ENCODE peak calls at places on chromosomes 7 and 10, in eight cellular contexts. R, F, M, Q, T, C, L and I are unnamed samples.

GRCh38 chr10:91635401-91636400 is 2.8 kb upstream of the PPP1R3C start:
- DNase-seq in R (peak; percentile 84), F (no peak), M (no peak), Q (no peak), T (no peak), C (peak; percentile 88), L (no peak), I (peak; percentile 53)

GRCh38 chr7:100649826-100650565 is 6.3 kb downstream of the ACTL6B start:
- DNase-seq in R (no peak), F (no peak), M (no peak), Q (no peak), T (no peak), C (no peak), L (no peak), I (no peak)

GRCh38 chr10:77857272-77857671 is 69.3 kb downstream of the DLG5 start:
- DNase-seq in R (no peak), F (no peak), M (no peak), Q (no peak), T (peak; percentile 82), C (no peak), L (no peak), I (no peak)

GRCh38 chr7:100003711-100004661 is 11.4 kb upstream of the ZKSCAN1 start:
- DNase-seq in R (no peak), F (no peak), M (no peak), Q (no peak), T (peak; percentile 69), C (no peak), L (no peak), I (no peak)

GRCh38 chr7:44375236-44375699 is 49.9 kb upstream of the CAMK2B start:
- DNase-seq in R (no peak), F (no peak), M (no peak), Q (no peak), T (no peak), C (no peak), L (no peak), I (no peak)

GRCh38 chr10:130686680-130687300 is 550.6 kb downstream of the GLRX3 start:
- DNase-seq in R (no peak), F (no peak), M (no peak), Q (no peak), T (no peak), C (no peak), L (no peak), I (no peak)

GRCh38 chr10:6924166-6924565 is 344.1 kb upstream of the PRKCQ start:
- DNase-seq in R (peak; percentile 62), F (no peak), M (no peak), Q (no peak), T (no peak), C (peak; percentile 65), L (no peak), I (no peak)

GRCh38 chr10:68086011-68086410 is 10.9 kb upstream of the HERC4 start:
- DNase-seq in R (no peak), F (no peak), M (no peak), Q (no peak), T (no peak), C (no peak), L (no peak), I (no peak)

GRCh38 chr10:46293832-46294640 is 7.2 kb downstream of the ANTXRL start:
- DNase-seq in R (no peak), F (no peak), M (no peak), Q (no peak), T (peak; percentile 48), C (no peak), L (no peak), I (no peak)

GRCh38 chr7:7772385-7772784 is 54.0 kb upstream of the RPA3 start:
- DNase-seq in R (peak; percentile 66), F (no peak), M (no peak), Q (no peak), T (no peak), C (peak; percentile 44), L (no peak), I (no peak)

GRCh38 chr7:73841689-73842247 is 548 bp downstream of the METTL27 start:
- DNase-seq in R (no peak), F (no peak), M (peak; percentile 68), Q (no peak), T (no peak), C (no peak), L (no peak), I (no peak)

GRCh38 chr7:119935418-119936025 is 337.5 kb upstream of the KCND2 start:
- DNase-seq in R (peak; percentile 65), F (no peak), M (no peak), Q (peak; percentile 15), T (no peak), C (peak; percentile 79), L (no peak), I (no peak)

GRCh38 chr7:130566168-130566897 is 74.4 kb downstream of the MEST start:
- DNase-seq in R (peak; percentile 32), F (no peak), M (peak; percentile 81), Q (no peak), T (no peak), C (peak; percentile 62), L (no peak), I (no peak)

GRCh38 chr10:46998192-46998591 is 87.0 kb downstream of the PTPN20 start:
- DNase-seq in R (no peak), F (no peak), M (no peak), Q (no peak), T (no peak), C (no peak), L (no peak), I (no peak)

GRCh38 chr10:90579602-90580242 is 278.1 kb downstream of the HTR7 start:
- DNase-seq in R (peak; percentile 52), F (no peak), M (no peak), Q (no peak), T (no peak), C (peak; percentile 60), L (no peak), I (no peak)

GRCh38 chr10:99975106-99975829 is 34.5 kb downstream of the DNMBP start:
- DNase-seq in R (no peak), F (no peak), M (no peak), Q (no peak), T (no peak), C (no peak), L (no peak), I (no peak)

GRCh38 chr10:99976886-99977391 is 32.8 kb downstream of the DNMBP start:
- DNase-seq in R (peak; percentile 96), F (no peak), M (no peak), Q (peak; percentile 78), T (no peak), C (peak; percentile 98), L (no peak), I (no peak)

GRCh38 chr10:99975942-99976809 is 33.6 kb downstream of the DNMBP start:
- DNase-seq in R (peak; percentile 75), F (no peak), M (no peak), Q (no peak), T (no peak), C (peak; percentile 97), L (no peak), I (no peak)

GRCh38 chr10:99977916-99978315 is 31.8 kb downstream of the DNMBP start:
- DNase-seq in R (no peak), F (no peak), M (no peak), Q (no peak), T (no peak), C (no peak), L (no peak), I (no peak)

GRCh38 chr10:99973190-99973589 is 36.6 kb downstream of the DNMBP start:
- DNase-seq in R (no peak), F (no peak), M (no peak), Q (no peak), T (no peak), C (peak; percentile 49), L (no peak), I (no peak)
- TF ChIP-seq CTCF in R (peak; percentile 44), F (peak; percentile 35), M (peak; percentile 28), Q (peak; percentile 53), T (peak; percentile 9), C (peak; percentile 26), L (no peak), I (no peak)

DNA sequence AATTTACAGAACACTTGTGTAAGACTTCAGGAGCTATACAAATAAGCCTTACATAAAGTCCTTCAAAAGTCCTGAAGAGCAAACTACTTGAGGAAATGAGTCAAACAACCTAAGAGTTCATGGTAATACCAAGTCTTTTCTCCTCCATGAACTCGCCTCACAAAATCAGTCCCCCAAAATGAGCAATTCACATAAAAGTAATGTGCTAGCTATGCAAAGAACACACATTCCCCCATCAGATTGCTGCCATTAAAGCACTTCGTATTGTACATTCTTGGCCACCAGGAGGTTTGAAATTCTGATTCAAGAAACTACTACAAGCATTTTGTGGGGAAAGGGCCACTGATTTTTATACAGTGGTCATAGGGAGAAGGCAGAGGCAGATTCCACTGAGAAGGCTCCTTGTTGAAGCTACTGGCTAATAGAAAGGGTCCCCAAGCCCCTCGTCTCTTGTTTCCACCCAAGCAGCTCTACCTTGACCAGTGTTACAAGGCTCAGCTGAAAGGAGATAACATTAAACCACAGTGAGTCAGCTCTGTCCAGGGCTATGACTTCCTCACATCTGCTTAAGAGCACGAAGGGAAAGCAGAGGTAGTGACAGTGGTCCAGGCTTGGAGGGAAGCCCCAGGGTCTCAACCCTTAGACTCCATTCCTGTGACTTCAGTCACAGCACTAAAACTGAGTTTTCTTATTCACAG is 115.2 kb upstream of the CDK1 start:
- DNase-seq in R (peak; percentile 65), F (no peak), M (no peak), Q (no peak), T (no peak), C (peak; percentile 5), L (no peak), I (no peak)
- TF ChIP-seq CTCF in R (no peak), F (no peak), M (no peak), Q (no peak), T (no peak), C (no peak), L (no peak), I (no peak)

DNA sequence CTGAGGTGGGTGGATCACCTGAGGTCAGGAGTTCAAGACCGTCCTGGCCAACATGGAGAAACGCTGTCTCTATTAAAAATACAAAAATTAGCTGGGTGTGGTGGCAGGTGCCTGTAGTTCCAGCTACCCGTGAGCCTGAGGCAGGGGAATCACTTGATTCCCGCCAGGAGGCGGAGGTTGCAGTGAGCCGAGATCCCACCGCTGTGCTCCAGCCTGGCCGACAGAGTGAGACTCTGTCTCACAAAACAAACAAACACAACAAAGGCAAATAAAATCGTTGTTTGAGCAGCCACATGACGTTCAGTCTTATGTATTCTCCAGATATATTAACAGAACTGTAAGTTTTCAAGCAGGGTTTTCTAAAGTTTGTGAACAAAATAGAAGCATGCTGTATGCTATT is 122.3 kb upstream of the PITRM1 start:
- DNase-seq in R (peak; percentile 23), F (no peak), M (no peak), Q (no peak), T (no peak), C (no peak), L (no peak), I (no peak)
- TF ChIP-seq CTCF in R (peak; percentile 18), F (peak; percentile 6), M (no peak), Q (no peak), T (no peak), C (no peak), L (no peak), I (no peak)

DNA sequence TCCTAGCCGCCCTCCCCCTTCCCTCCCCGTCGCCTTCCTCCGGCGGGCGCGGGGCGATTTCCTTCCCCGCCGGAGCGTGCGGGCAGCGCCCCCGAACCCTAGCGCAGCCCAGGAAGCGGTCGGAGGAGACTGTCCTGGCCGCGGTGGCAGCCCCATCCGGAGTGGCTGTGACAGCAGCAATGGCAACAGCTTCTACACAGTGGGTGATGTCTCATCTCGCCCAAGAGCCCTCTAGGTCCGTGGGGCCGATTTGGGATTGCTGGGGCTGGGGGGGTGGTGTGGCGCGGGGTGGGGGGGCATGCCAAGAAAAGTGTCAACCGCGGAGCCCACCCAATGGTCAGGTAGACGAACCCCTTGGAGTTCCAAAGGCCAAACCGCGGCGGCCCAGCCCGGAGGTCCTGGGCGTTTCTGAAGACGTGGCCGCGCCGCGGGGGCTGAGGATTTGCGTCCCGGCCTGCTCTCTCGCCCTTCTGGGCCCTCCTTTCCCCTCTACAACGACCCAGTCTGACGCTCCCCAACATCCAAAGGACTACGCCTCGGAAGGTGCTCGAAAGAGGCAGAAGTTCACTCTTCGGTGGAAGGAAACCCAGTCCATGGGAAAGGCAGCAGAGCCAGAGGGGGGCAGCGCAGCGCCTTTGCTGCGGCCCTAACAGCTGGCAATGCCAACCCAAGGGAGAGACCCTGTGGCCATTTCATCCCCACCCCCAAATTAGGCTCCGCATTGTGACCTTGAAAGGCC is 603 bp upstream of the TWIST1 start:
- DNase-seq in R (peak; percentile 53), F (no peak), M (peak; percentile 54), Q (no peak), T (no peak), C (no peak), L (no peak), I (no peak)
- TF ChIP-seq CTCF in R (peak; percentile 32), F (no peak), M (no peak), Q (peak; percentile 44), T (no peak), C (no peak), L (no peak), I (no peak)